ENCODE peak calls at places on chromosome 20, in five cellular contexts. L is uterus; R is mucosa of gallbladder; D is stimulated activated CD4-positive, alpha-beta T cell treated with anti-CD3 and anti-CD28 coated beads, Interleukin-15, amount 100 ng/mL, for 1 hour; Q is SW 1271. A is an unnamed sample.

GRCh38 chr20:38117635-38118034 is 47.4 kb downstream of the TGM2 start:
- DNase-seq in L (no peak), R (no peak), D (no peak), Q (peak), A (no peak)

GRCh38 chr20:57615472-57615855 is 4.8 kb downstream of the ZBP1 start:
- DNase-seq in L (no peak), R (no peak), D (no peak), Q (no peak), A (no peak)

GRCh38 chr20:3188823-3189413 is 15.6 kb downstream of the DDRGK1 start:
- DNase-seq in L (no peak), R (no peak), D (no peak), Q (no peak), A (no peak)

GRCh38 chr20:10332656-10333421 is 101.2 kb downstream of the MKKS start:
- DNase-seq in L (no peak), R (no peak), D (no peak), Q (no peak), A (no peak)

GRCh38 chr20:34143951-34144350 is 31.9 kb upstream of the EIF2S2 start:
- DNase-seq in L (no peak), R (no peak), D (no peak), Q (no peak), A (no peak)

GRCh38 chr20:19975436-19975799 is 41.7 kb upstream of the NAA20 start:
- DNase-seq in L (no peak), R (peak), D (no peak), Q (no peak), A (peak)

GRCh38 chr20:44648579-44648978 is 2.9 kb downstream of the ADA start:
- DNase-seq in L (no peak), R (no peak), D (no peak), Q (no peak), A (no peak)

GRCh38 chr20:49729780-49730179 is 16.1 kb upstream of the B4GALT5 start:
- DNase-seq in L (no peak), R (no peak), D (no peak), Q (no peak), A (no peak)

GRCh38 chr20:20635006-20635405 is 77.4 kb downstream of the RALGAPA2 start:
- DNase-seq in L (no peak), R (no peak), D (no peak), Q (no peak), A (no peak)